ENCODE peak calls at places on chromosomes 11 and 22, in ten cellular contexts. H, Z, T, J, I, G, V, Y, M and F are unnamed samples.
A peak's percentile ranks its signal among the peaks of the same experiment; 100 is the strongest.

GRCh38 chr11:104041792-104042191 is 5.4 kb downstream of the DDI1 start:
- DNase-seq in G (no peak), V (no peak), M (no peak), H (no peak), T (no peak), Y (no peak), I (no peak), J (no peak), Z (no peak), F (no peak)

GRCh38 chr11:25981998-25982397 is 349.9 kb upstream of the ANO3 start:
- DNase-seq in M (no peak), V (no peak), G (no peak), Y (no peak), I (no peak), Z (no peak), J (no peak), T (no peak), H (no peak), F (no peak)

GRCh38 chr11:72591785-72592490 is 82.3 kb downstream of the PDE2A start:
- DNase-seq in H (no peak), Y (no peak), Z (no peak), G (no peak), T (peak; percentile 77), J (no peak), V (no peak), M (no peak), I (no peak), F (no peak)

GRCh38 chr11:94142308-94143277 is 14.0 kb downstream of the PANX1 start:
- DNase-seq in J (no peak), I (no peak), Y (no peak), H (no peak), M (no peak), V (no peak), T (no peak), Z (no peak), G (no peak), F (no peak)

GRCh38 chr22:47090591-47091240 is 328.3 kb downstream of the TBC1D22A start:
- DNase-seq in T (no peak), H (peak; percentile 47), G (peak; percentile 39), Z (no peak), Y (no peak), M (no peak), I (no peak), V (no peak), J (no peak), F (no peak)

GRCh38 chr11:43708776-43709175 is 28.2 kb downstream of the HSD17B12 start:
- DNase-seq in T (no peak), Z (no peak), M (no peak), V (no peak), Y (no peak), I (no peak), J (no peak), G (no peak), H (no peak), F (no peak)

GRCh38 chr11:34126959-34127848 is 21.8 kb downstream of the NAT10 start:
- DNase-seq in J (no peak), I (no peak), Y (no peak), M (no peak), G (no peak), V (no peak), H (no peak), Z (no peak), T (no peak), F (no peak)

GRCh38 chr22:28899199-28899853 is 16.0 kb downstream of the ZNRF3 start:
- DNase-seq in M (no peak), J (peak; percentile 14), V (no peak), Z (no peak), Y (no peak), T (no peak), G (no peak), I (no peak), H (no peak), F (no peak)

GRCh38 chr11:12184696-12185095 is 74.3 kb downstream of the MICAL2 start:
- DNase-seq in T (no peak), M (no peak), I (no peak), J (no peak), H (no peak), Z (no peak), G (no peak), Y (no peak), V (no peak), F (no peak)

GRCh38 chr11:134973801-134974200 is 561.8 kb upstream of the B3GAT1 start:
- DNase-seq in V (no peak), H (no peak), Y (no peak), J (no peak), T (no peak), Z (no peak), M (no peak), G (no peak), I (no peak), F (no peak)

GRCh38 chr11:102551188-102551781 is 20.7 kb upstream of the MMP7 start:
- DNase-seq in Y (no peak), V (no peak), G (no peak), M (no peak), I (no peak), J (no peak), T (no peak), H (no peak), Z (no peak), F (no peak)

GRCh38 chr22:48576333-48577013 is 1251.2 kb downstream of the BRD1 start:
- DNase-seq in T (no peak), H (no peak), Y (no peak), Z (no peak), V (no peak), G (no peak), I (no peak), M (no peak), J (no peak), F (no peak)

GRCh38 chr11:72606362-72607100 is 67.7 kb downstream of the PDE2A start:
- DNase-seq in J (peak; percentile 46), G (no peak), H (peak; percentile 18), Y (no peak), T (no peak), M (no peak), Z (no peak), V (no peak), I (peak; percentile 32), F (no peak)

GRCh38 chr22:44172370-44173108 is 8.2 kb upstream of the PARVG start:
- DNase-seq in M (peak; percentile 54), Z (peak; percentile 52), V (peak; percentile 72), T (peak; percentile 82), J (peak; percentile 59), Y (peak; percentile 77), H (peak; percentile 47), G (no peak), I (no peak), F (no peak)
- TF ChIP-seq POLR2A in M (no peak), Z (no peak), V (no peak), T (no peak), J (no peak), Y (peak; percentile 2), H (no peak), G (no peak), I (no peak), F (no peak)

DNA sequence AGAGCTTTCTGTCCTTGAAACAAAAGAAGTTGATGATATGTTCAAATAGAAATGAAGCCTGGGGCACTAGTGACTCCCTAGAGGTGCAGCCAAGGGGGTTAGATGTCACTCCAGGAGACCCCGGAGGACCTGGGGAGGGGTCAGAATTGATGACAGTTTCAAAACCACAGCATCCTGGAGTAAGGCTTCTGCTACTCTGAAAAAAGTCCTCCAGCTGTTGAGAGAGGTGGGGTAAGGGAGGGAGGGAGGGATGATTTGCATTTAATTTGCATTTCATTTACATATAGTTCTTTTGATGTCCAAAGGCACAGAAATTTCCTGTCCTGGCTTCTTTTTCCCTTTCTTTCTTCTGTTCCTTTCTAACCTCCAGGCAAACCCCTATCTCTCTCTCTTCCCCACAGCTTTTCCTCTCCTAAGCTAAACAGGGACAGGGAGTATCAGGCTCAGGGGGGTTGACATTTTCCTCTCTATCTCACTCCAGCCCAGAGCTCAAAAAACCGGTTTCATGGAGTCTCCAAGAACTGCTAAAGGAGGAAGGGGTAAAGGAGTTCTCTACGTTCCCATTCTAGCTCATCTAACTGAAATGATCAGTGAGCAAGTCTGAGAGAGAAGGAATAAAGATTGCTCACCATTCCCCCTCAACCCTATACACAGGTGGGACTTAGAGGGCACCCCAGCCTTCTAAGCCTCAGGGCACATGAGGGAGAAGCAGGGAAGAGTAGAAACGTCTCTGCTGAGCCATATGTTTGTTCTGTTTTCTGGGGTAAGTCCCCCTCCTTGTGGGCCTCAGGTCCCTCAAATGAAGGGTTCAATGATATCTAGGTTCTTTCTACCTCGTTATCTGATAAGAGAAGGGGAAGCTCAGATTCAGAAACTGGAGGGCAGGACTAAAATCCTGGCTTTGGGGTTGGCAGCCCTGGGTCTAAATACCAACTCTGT is 3.5 kb upstream of the POU2F3 start:
- DNase-seq in Z (no peak), V (no peak), T (no peak), G (no peak), I (no peak), M (no peak), Y (no peak), J (no peak), H (no peak), F (peak; percentile 37)
- TF ChIP-seq POLR2A in Z (no peak), V (peak; percentile 91), T (no peak), G (no peak), I (no peak), M (no peak), Y (peak; percentile 91), J (no peak), H (no peak), F (peak; percentile 99)

GRCh38 chr11:47185305-47186075 is 744 bp downstream of the PACSIN3 start:
- DNase-seq in M (peak; percentile 39), G (peak; percentile 70), I (peak; percentile 67), H (no peak), J (peak; percentile 86), T (no peak), Z (peak; percentile 70), V (no peak), Y (no peak), F (no peak)
- TF ChIP-seq POLR2A in M (peak; percentile 22), G (no peak), I (peak; percentile 42), H (no peak), J (peak; percentile 41), T (no peak), Z (no peak), V (no peak), Y (no peak), F (no peak)

GRCh38 chr22:40594346-40594745 is 42.2 kb downstream of the MRTFA start:
- DNase-seq in T (no peak), Y (no peak), J (no peak), Z (no peak), G (no peak), M (no peak), H (no peak), V (no peak), I (no peak), F (no peak)

GRCh38 chr22:40595497-40596234 is 40.9 kb downstream of the MRTFA start:
- DNase-seq in V (no peak), Z (no peak), I (no peak), M (no peak), Y (no peak), H (no peak), T (no peak), J (no peak), G (no peak), F (no peak)

GRCh38 chr22:40593460-40594273 is 42.9 kb downstream of the MRTFA start:
- DNase-seq in Y (no peak), G (no peak), V (no peak), H (peak; percentile 71), I (no peak), T (no peak), M (no peak), J (no peak), Z (no peak), F (no peak)

GRCh38 chr22:40592352-40593113 is 44.0 kb downstream of the MRTFA start:
- DNase-seq in V (no peak), M (peak; percentile 36), Z (no peak), T (no peak), J (no peak), I (no peak), G (no peak), H (no peak), Y (no peak), F (no peak)

GRCh38 chr22:40594924-40595323 is 41.6 kb downstream of the MRTFA start:
- DNase-seq in T (no peak), Z (no peak), V (no peak), J (no peak), I (no peak), G (no peak), M (no peak), Y (no peak), H (no peak), F (no peak)
- TF ChIP-seq POLR2A in T (no peak), Z (no peak), V (no peak), J (no peak), I (no peak), G (no peak), M (no peak), Y (no peak), H (no peak), F (no peak)